ENCODE peak calls at places on chromosomes 12 and 14, in ten cellular contexts. O, N, W, M, Z, D, T, X, H and Y are unnamed samples.

GRCh38 chr12:107402041-107403022 is 283.3 kb upstream of the PWP1 start:
- DNase-seq in O (peak; percentile 89), N (peak; percentile 81), W (no peak), M (no peak), Z (no peak), D (peak; percentile 34), T (no peak), X (peak; percentile 40), H (no peak), Y (no peak)

GRCh38 chr14:80055226-80055625 is 156.1 kb downstream of the DIO2 start:
- DNase-seq in O (no peak), N (no peak), W (no peak), M (no peak), Z (no peak), D (no peak), T (no peak), X (no peak), H (no peak), Y (no peak)

GRCh38 chr12:21583587-21583986 is 21.1 kb downstream of the GYS2 start:
- DNase-seq in O (no peak), N (peak; percentile 1), W (no peak), M (no peak), Z (no peak), D (no peak), T (no peak), X (no peak), H (no peak), Y (no peak)

GRCh38 chr14:101709533-101709881 is 52.0 kb upstream of the PPP2R5C start:
- DNase-seq in O (no peak), N (no peak), W (no peak), M (no peak), Z (no peak), D (no peak), T (no peak), X (no peak), H (no peak), Y (no peak)

GRCh38 chr12:49806877-49807276 is 21.3 kb downstream of the NCKAP5L start:
- DNase-seq in O (no peak), N (no peak), W (no peak), M (no peak), Z (no peak), D (no peak), T (no peak), X (no peak), H (no peak), Y (no peak)

GRCh38 chr12:54486173-54486867 is 11.2 kb upstream of the NCKAP1L start:
- DNase-seq in O (no peak), N (no peak), W (no peak), M (no peak), Z (no peak), D (no peak), T (no peak), X (no peak), H (no peak), Y (no peak)

GRCh38 chr12:52744493-52745156 is 32.5 kb downstream of the KRT76 start:
- DNase-seq in O (no peak), N (no peak), W (no peak), M (no peak), Z (no peak), D (no peak), T (no peak), X (no peak), H (no peak), Y (no peak)

GRCh38 chr14:47207636-47208035 is 467.8 kb downstream of the MDGA2 start:
- DNase-seq in O (peak; percentile 27), N (no peak), W (no peak), M (no peak), Z (no peak), D (no peak), T (no peak), X (no peak), H (no peak), Y (no peak)

GRCh38 chr14:69615471-69616407 is 4.3 kb downstream of the SUSD6 start:
- DNase-seq in O (peak; percentile 76), N (peak; percentile 52), W (peak; percentile 62), M (no peak), Z (no peak), D (peak; percentile 16), T (peak; percentile 57), X (no peak), H (peak; percentile 68), Y (no peak)

GRCh38 chr14:34722723-34723545 is 8.5 kb upstream of the CFL2 start:
- DNase-seq in O (peak; percentile 63), N (peak; percentile 63), W (no peak), M (no peak), Z (no peak), D (peak; percentile 11), T (no peak), X (no peak), H (no peak), Y (no peak)

GRCh38 chr12:101563197-101563596 is 31.6 kb upstream of the MYBPC1 start:
- DNase-seq in O (peak; percentile 67), N (peak; percentile 5), W (no peak), M (no peak), Z (no peak), D (no peak), T (no peak), X (no peak), H (no peak), Y (no peak)

GRCh38 chr14:94691658-94692029 is 78.3 kb downstream of the GSC start:
- DNase-seq in O (no peak), N (peak; percentile 49), W (no peak), M (no peak), Z (no peak), D (no peak), T (no peak), X (no peak), H (no peak), Y (no peak)

GRCh38 chr14:93219103-93219726 is 12.2 kb downstream of the UBR7 start:
- DNase-seq in O (peak; percentile 67), N (peak; percentile 67), W (no peak), M (no peak), Z (no peak), D (peak; percentile 17), T (no peak), X (no peak), H (no peak), Y (no peak)

GRCh38 chr12:77133566-77133965 is 68.2 kb upstream of the E2F7 start:
- DNase-seq in O (peak; percentile 53), N (peak; percentile 77), W (no peak), M (peak; percentile 71), Z (no peak), D (no peak), T (no peak), X (no peak), H (no peak), Y (no peak)

GRCh38 chr14:84064296-84064695 is 1465.6 kb upstream of the FLRT2 start:
- DNase-seq in O (no peak), N (no peak), W (no peak), M (no peak), Z (no peak), D (no peak), T (no peak), X (no peak), H (no peak), Y (no peak)

GRCh38 chr14:95265106-95266094 is 54.3 kb downstream of the CLMN start:
- DNase-seq in O (peak; percentile 100), N (peak; percentile 99), W (peak; percentile 23), M (no peak), Z (peak; percentile 26), D (peak; percentile 24), T (peak; percentile 55), X (peak; percentile 26), H (no peak), Y (no peak)

GRCh38 chr12:131054345-131055092 is 100.8 kb downstream of the ADGRD1 start:
- DNase-seq in O (no peak), N (no peak), W (no peak), M (peak; percentile 46), Z (no peak), D (no peak), T (no peak), X (no peak), H (no peak), Y (no peak)

GRCh38 chr14:91409991-91410401 is 7.6 kb downstream of the CCDC88C start:
- DNase-seq in O (no peak), N (no peak), W (no peak), M (no peak), Z (no peak), D (no peak), T (no peak), X (no peak), H (no peak), Y (no peak)

GRCh38 chr12:587132-587531 is 76.1 kb downstream of the NINJ2 start:
- DNase-seq in O (no peak), N (no peak), W (no peak), M (peak; percentile 14), Z (no peak), D (no peak), T (no peak), X (no peak), H (no peak), Y (no peak)

GRCh38 chr14:78153069-78153351 is 17.2 kb upstream of the NRXN3 start:
- DNase-seq in O (no peak), N (peak; percentile 68), W (no peak), M (no peak), Z (no peak), D (peak; percentile 25), T (no peak), X (no peak), H (no peak), Y (no peak)

GRCh38 chr12:97048421-97049035 is 141.5 kb downstream of the NEDD1 start:
- DNase-seq in O (no peak), N (no peak), W (no peak), M (no peak), Z (no peak), D (no peak), T (no peak), X (no peak), H (no peak), Y (no peak)

GRCh38 chr12:113116875-113117274 is 18.7 kb downstream of the RASAL1 start:
- DNase-seq in O (no peak), N (no peak), W (no peak), M (no peak), Z (no peak), D (no peak), T (no peak), X (no peak), H (no peak), Y (no peak)

GRCh38 chr12:60834806-60835205 is 1239.0 kb downstream of the SLC16A7 start:
- DNase-seq in O (no peak), N (no peak), W (no peak), M (no peak), Z (no peak), D (no peak), T (no peak), X (no peak), H (no peak), Y (no peak)

GRCh38 chr12:32444895-32445294 is 45.5 kb downstream of the FGD4 start:
- DNase-seq in O (peak; percentile 98), N (peak; percentile 97), W (no peak), M (no peak), Z (no peak), D (no peak), T (no peak), X (no peak), H (no peak), Y (no peak)

GRCh38 chr14:39875028-39875427 is 442.8 kb upstream of the FBXO33 start:
- DNase-seq in O (no peak), N (no peak), W (no peak), M (no peak), Z (no peak), D (no peak), T (no peak), X (no peak), H (no peak), Y (no peak)

GRCh38 chr12:92290016-92290685 is 144.5 kb upstream of the BTG1 start:
- DNase-seq in O (peak; percentile 59), N (no peak), W (peak; percentile 14), M (no peak), Z (no peak), D (no peak), T (peak; percentile 31), X (no peak), H (no peak), Y (no peak)